ENCODE peak calls at places on chromosome 1, in four cellular contexts. M is thyroid gland, U is PC-3, D is fibroblast of lung. K is an unnamed sample.

GRCh38 chr1:31765516-31765915 is 1.4 kb upstream of the ADGRB2 start:
- DNase-seq in M (no peak), U (no peak), D (no peak), K (no peak)

GRCh38 chr1:47351305-47351704 is 17.7 kb downstream of the CMPK1 start:
- DNase-seq in M (no peak), U (peak), D (no peak), K (no peak)

GRCh38 chr1:229786974-229787610 is 161.0 kb downstream of the URB2 start:
- DNase-seq in M (no peak), U (no peak), D (no peak), K (no peak)

GRCh38 chr1:115829947-115830346 is 11.0 kb downstream of the NHLH2 start:
- DNase-seq in M (no peak), U (no peak), D (no peak), K (no peak)

GRCh38 chr1:184242507-184242943 is 144.3 kb upstream of the C1orf21 start:
- DNase-seq in M (no peak), U (peak), D (peak), K (no peak)

GRCh38 chr1:197811769-197812168 is 36.5 kb upstream of the DENND1B start:
- DNase-seq in M (no peak), U (no peak), D (no peak), K (no peak)

GRCh38 chr1:228358039-228358763 is 48.4 kb downstream of the TRIM11 start:
- DNase-seq in M (no peak), U (peak), D (no peak), K (no peak)

GRCh38 chr1:185825556-185825955 is 91.4 kb downstream of the HMCN1 start:
- DNase-seq in M (no peak), U (no peak), D (no peak), K (no peak)

GRCh38 chr1:40848530-40849189 is 13.5 kb downstream of the CITED4 start:
- DNase-seq in M (peak), U (peak), D (peak), K (no peak)

GRCh38 chr1:207754011-207754410 is 2.2 kb downstream of the CD46 start:
- DNase-seq in M (no peak), U (no peak), D (no peak), K (no peak)
- H3K4me3 ChIP-seq in M (no peak), U (peak), D (peak), K (no peak)

DNA sequence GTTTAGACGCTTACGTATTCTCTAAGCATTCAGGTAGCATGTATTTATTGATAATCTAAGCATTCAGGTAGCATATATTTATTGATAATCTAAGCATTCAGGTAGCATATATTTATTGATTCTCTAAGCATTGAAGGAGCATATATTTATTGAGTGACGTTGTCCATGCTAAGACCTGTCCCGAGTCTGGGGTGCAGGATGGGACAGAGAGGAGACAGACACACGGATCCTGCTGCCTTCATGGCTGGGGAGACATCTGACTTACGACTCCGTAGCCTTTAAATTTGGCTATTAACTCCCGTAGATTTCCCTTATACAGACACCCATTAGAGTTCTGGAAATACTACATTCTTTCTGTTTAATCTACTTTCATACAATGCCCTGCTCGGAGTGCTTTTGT is 982 bp downstream of the SCCPDH start:
- DNase-seq in M (no peak), U (peak), D (no peak), K (no peak)
- H3K4me3 ChIP-seq in M (no peak), U (peak), D (peak), K (peak)

GRCh38 chr1:85465791-85466134 is 804 bp upstream of the DDAH1 start:
- DNase-seq in M (no peak), U (no peak), D (peak), K (no peak)
- H3K4me3 ChIP-seq in M (no peak), U (peak), D (peak), K (peak)

DNA sequence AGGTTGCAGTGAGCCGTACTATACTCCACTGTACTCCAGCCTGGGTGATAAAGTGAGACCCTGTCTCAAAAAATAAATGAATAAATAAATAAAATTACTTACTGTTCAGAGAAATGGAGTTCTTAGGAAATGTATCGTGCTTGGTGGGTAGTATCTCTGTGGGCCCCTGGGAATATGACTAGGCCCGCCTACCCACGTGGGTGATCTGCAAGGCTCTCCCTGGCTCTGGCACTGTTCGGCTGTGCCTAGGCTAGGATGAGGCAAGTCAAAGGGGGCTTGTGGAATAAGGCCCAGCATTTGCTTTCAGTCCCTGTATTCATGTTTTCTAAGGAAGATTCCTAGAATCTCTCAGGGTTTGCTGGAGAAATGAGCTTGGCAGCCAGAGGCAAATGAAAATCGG is 4.5 kb upstream of the CSRP1 start:
- DNase-seq in M (no peak), U (no peak), D (no peak), K (no peak)
- H3K4me3 ChIP-seq in M (no peak), U (no peak), D (no peak), K (no peak)

K was measured in skeletal muscle cell.